ENCODE peak calls at places on chromosomes 16 and 17, in ten cellular contexts. P is ascending aorta, K is body of pancreas, G is fibroblast of lung, W is MM.1S, J is transverse colon, D is A549, F is heart left ventricle, E is ovary, I is GM23338. N is an unnamed sample. For H3K4me1, the result is how much of the 10 kb centered on the place peaks cover.

GRCh38 chr16:49876716-49877129 is 20.8 kb upstream of the ZNF423 start:
- DNase-seq in J (peak), I (peak), D (peak), W (peak), P (peak), E (peak), G (no peak), K (peak), F (peak), N (peak)

GRCh38 chr17:64007838-64008282 is 9.7 kb downstream of the PRR29 start:
- DNase-seq in D (no peak), I (no peak), P (peak), J (no peak), F (no peak), K (no peak), W (no peak), G (no peak), E (no peak), N (no peak)

GRCh38 chr17:10792156-10792555 is 11.7 kb downstream of the TMEM238L start:
- DNase-seq in D (no peak), G (no peak), J (peak), I (no peak), P (no peak), W (no peak), F (no peak), K (no peak), E (no peak), N (no peak)

GRCh38 chr17:38877130-38877851 is 7.4 kb downstream of the LASP1 start:
- DNase-seq in J (peak), K (no peak), W (peak), G (no peak), I (peak), D (no peak), E (no peak), F (no peak), P (no peak), N (peak)

GRCh38 chr16:67021321-67021720 is 7.6 kb upstream of the CBFB start:
- DNase-seq in I (no peak), W (no peak), J (peak), P (peak), E (no peak), D (no peak), G (no peak), F (no peak), K (no peak), N (no peak)

GRCh38 chr17:64084086-64084939 is 45.6 kb downstream of the ERN1 start:
- DNase-seq in D (no peak), J (peak), W (peak), P (no peak), I (peak), E (no peak), K (peak), F (no peak), G (peak), N (peak)

GRCh38 chr17:73430165-73430680 is 118.4 kb upstream of the CDC42EP4 start:
- DNase-seq in I (no peak), G (no peak), P (no peak), W (no peak), E (no peak), D (no peak), F (no peak), J (no peak), K (no peak), N (peak)

GRCh38 chr17:17054636-17055035 is 12.4 kb downstream of the MPRIP start:
- DNase-seq in D (no peak), K (no peak), P (peak), I (no peak), J (no peak), W (no peak), E (no peak), G (no peak), F (no peak), N (no peak)

GRCh38 chr16:53502331-53503269 is at the start of gene AKTIP:
- DNase-seq in F (peak), P (peak), K (peak), D (no peak), I (peak), W (peak), G (peak), E (peak), J (peak), N (no peak)

GRCh38 chr16:47917118-47917517 is 238.7 kb downstream of the ABCC12 start:
- DNase-seq in P (no peak), I (no peak), W (no peak), F (no peak), D (no peak), K (no peak), E (no peak), G (no peak), J (no peak), N (no peak)

GRCh38 chr17:32510466-32510865 is 23.7 kb downstream of the CDK5R1 start:
- DNase-seq in F (no peak), D (no peak), G (no peak), E (no peak), J (no peak), P (no peak), W (no peak), I (no peak), K (no peak), N (no peak)

GRCh38 chr17:60301644-60302043 is 90.3 kb downstream of the USP32 start:
- DNase-seq in E (no peak), I (no peak), W (no peak), G (no peak), K (no peak), D (no peak), F (no peak), P (no peak), J (no peak), N (no peak)

GRCh38 chr16:79267781-79268180 is 332.8 kb downstream of the MAF start:
- DNase-seq in G (no peak), I (no peak), F (no peak), P (no peak), K (no peak), W (no peak), E (no peak), D (no peak), J (no peak), N (no peak)

GRCh38 chr17:30236807-30237206 is 1.3 kb upstream of the SLC6A4 start:
- DNase-seq in D (peak), F (peak), J (peak), W (no peak), G (peak), K (peak), P (peak), E (peak), I (peak), N (peak)

GRCh38 chr16:9417898-9418297 is 326.5 kb downstream of the HAPSTR1 start:
- DNase-seq in J (no peak), K (no peak), F (no peak), I (no peak), W (no peak), P (no peak), D (no peak), G (no peak), E (no peak), N (no peak)

GRCh38 chr17:3049705-3050295 is 13.6 kb downstream of the OR1D5 start:
- DNase-seq in D (no peak), F (no peak), K (no peak), I (no peak), P (no peak), E (no peak), G (peak), J (no peak), W (no peak), N (no peak)

GRCh38 chr17:17551361-17551760 is 40.1 kb downstream of the PEMT start:
- DNase-seq in I (peak), W (no peak), D (no peak), G (no peak), J (no peak), F (peak), P (no peak), E (no peak), K (no peak), N (peak)

GRCh38 chr17:34173221-34173620 is 81.9 kb upstream of the CCL2 start:
- DNase-seq in I (no peak), W (no peak), G (peak), F (no peak), E (no peak), J (no peak), P (no peak), K (no peak), D (no peak), N (no peak)

GRCh38 chr17:49249292-49249794 is 18.8 kb upstream of the PHOSPHO1 start:
- DNase-seq in K (no peak), I (no peak), G (peak), W (no peak), F (peak), P (no peak), E (no peak), D (no peak), J (no peak), N (peak)

GRCh38 chr17:51079049-51079448 is 41.6 kb downstream of the SPAG9 start:
- DNase-seq in P (no peak), G (peak), W (no peak), K (no peak), E (no peak), D (no peak), F (no peak), I (no peak), J (no peak), N (no peak)

GRCh38 chr17:5282639-5283217 is 644 bp downstream of the RABEP1 start:
- DNase-seq in D (no peak), K (peak), P (peak), G (peak), I (peak), E (peak), W (peak), F (peak), J (peak), N (no peak)

GRCh38 chr16:65965632-65966031 is 400.9 kb upstream of the CDH5 start:
- DNase-seq in E (no peak), G (no peak), W (no peak), P (no peak), I (no peak), D (no peak), K (no peak), F (no peak), J (no peak), N (no peak)

GRCh38 chr17:81480140-81480917 is 32.3 kb downstream of the ACTG1 start:
- DNase-seq in F (no peak), P (no peak), D (no peak), K (peak), E (no peak), W (no peak), G (peak), I (no peak), J (no peak), N (peak)

GRCh38 chr17:27379863-27380533 is 76.2 kb upstream of the KSR1 start:
- DNase-seq in K (peak), W (no peak), I (peak), G (peak), D (no peak), F (peak), J (peak), P (peak), E (peak), N (peak)
- H3K4me3 ChIP-seq in K (no peak), W (no peak), I (no peak), G (no peak), D (peak), F (peak), J (peak), P (peak), E (peak), N (peak)

GRCh38 chr17:43645765-43646481 is 15.8 kb downstream of the MEOX1 start:
- DNase-seq in K (peak), F (peak), P (peak), G (peak), D (no peak), I (peak), W (no peak), J (peak), E (peak), N (peak)
- H3K27ac ChIP-seq in K (no peak), F (peak), P (peak), G (no peak), D (no peak), I (no peak), W (no peak), J (peak), E (peak), N (peak)

DNA sequence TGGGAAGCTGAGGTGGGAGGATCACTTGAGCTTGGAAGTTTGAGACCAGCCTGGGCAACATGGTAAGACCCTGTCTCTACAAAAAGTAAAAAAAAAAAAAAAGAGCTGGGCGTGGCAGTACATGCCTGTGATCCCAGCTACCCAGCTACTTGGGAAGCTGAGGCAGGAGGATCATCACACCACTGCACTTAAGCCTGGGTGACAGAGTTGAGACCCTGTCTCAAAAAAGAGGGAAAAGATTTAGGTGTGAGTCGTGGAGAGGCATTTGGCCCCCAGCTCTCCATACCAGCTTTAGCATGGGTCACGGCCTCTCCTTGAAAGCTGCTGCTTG is 19.1 kb downstream of the ST6GALNAC2 start:
- DNase-seq in D (no peak), F (no peak), E (no peak), P (no peak), J (no peak), I (no peak), W (no peak), K (no peak), G (no peak), N (no peak)
- H3K4me1 ChIP-seq in D (under half), F (under half), E (under half), P (under half), J (under half), I (under half), W (under half), K (half or more), G (under half), N (under half)

GRCh38 chr17:61716225-61716829 is 125.3 kb upstream of the NACA2 start:
- DNase-seq in J (no peak), D (no peak), F (no peak), K (no peak), G (no peak), E (no peak), W (no peak), P (no peak), I (no peak), N (no peak)

GRCh38 chr17:61713035-61713434 is 122.0 kb upstream of the NACA2 start:
- DNase-seq in E (no peak), G (no peak), P (no peak), W (no peak), J (no peak), I (no peak), K (no peak), D (no peak), F (no peak), N (no peak)

GRCh38 chr17:61714300-61714699 is 123.3 kb upstream of the NACA2 start:
- DNase-seq in F (no peak), P (no peak), I (no peak), W (no peak), J (no peak), D (no peak), K (no peak), E (no peak), G (no peak), N (no peak)

GRCh38 chr17:61717352-61717751 is 126.3 kb upstream of the NACA2 start:
- DNase-seq in I (no peak), G (no peak), D (no peak), K (no peak), P (no peak), F (no peak), J (no peak), E (no peak), W (no peak), N (no peak)

DNA sequence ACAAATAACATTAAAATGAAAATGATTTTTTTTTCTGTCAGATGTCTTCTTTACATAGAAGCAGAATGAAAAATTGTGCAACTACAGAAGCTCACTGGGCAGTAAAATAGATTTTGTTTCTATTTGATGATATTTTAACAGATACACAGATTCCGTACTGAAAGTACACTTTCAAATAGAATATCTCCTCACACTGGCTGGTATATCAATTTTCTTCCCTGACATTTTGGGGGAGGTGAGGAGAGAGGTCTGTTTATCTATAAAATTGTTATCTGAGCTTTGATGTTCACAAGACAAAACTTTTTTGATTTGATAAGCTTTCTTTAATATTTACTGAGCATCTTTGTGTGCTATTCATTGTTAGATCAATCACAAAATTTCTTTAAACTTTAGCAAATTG is 124.3 kb upstream of the NACA2 start:
- DNase-seq in W (no peak), K (no peak), E (no peak), P (no peak), J (no peak), D (no peak), F (no peak), G (no peak), I (no peak), N (no peak)
- H3K4me3 ChIP-seq in W (no peak), K (no peak), E (no peak), P (no peak), J (no peak), D (no peak), F (no peak), G (no peak), I (no peak), N (no peak)

GRCh38 chr17:65167581-65167980 is 30.4 kb downstream of the RGS9 start:
- DNase-seq in J (no peak), G (no peak), F (no peak), P (no peak), D (no peak), K (no peak), I (no peak), W (no peak), E (no peak), N (no peak)

GRCh38 chr17:65158622-65159021 is 21.5 kb downstream of the RGS9 start:
- DNase-seq in W (no peak), F (no peak), P (no peak), E (no peak), K (no peak), D (no peak), J (no peak), I (no peak), G (no peak), N (no peak)

GRCh38 chr17:65166785-65167184 is 29.6 kb downstream of the RGS9 start:
- DNase-seq in K (peak), J (no peak), G (no peak), W (no peak), F (no peak), E (no peak), D (no peak), P (no peak), I (no peak), N (no peak)

GRCh38 chr17:65160507-65160906 is 23.3 kb downstream of the RGS9 start:
- DNase-seq in P (no peak), J (no peak), E (no peak), W (no peak), D (no peak), K (no peak), I (no peak), G (no peak), F (no peak), N (no peak)

DNA sequence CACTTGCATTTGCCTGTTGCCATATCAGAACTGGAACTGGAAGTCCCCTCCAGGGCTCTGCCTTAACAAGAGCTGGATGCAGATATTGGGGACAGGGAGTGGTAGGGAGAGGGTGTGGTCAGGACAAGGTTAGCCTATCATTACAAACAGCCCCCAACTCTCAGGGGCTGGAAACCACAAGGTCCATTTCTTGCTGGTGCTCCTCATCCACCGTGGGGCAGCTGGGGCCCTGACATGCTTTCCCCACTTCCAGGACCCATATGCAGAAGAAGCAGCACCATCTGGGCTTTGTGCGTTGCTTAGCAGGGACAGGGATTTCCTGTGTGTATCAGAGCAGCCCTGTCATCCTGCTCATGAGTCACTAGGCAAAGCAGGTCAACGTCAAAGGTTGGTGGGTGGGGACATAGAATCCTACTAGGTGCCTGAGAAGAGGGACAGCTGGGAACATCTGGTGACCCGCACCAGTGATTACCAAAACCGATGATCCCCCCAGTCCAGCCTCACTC is 26.9 kb downstream of the RGS9 start:
- DNase-seq in W (no peak), E (no peak), I (no peak), G (peak), J (peak), D (peak), K (peak), P (no peak), F (no peak), N (no peak)
- H3K27ac ChIP-seq in W (no peak), E (no peak), I (no peak), G (no peak), J (no peak), D (peak), K (no peak), P (no peak), F (no peak), N (no peak)

GRCh38 chr16:85308585-85309540 is 196.6 kb upstream of the CIBAR2 start:
- DNase-seq in I (no peak), J (no peak), E (no peak), W (no peak), P (no peak), K (no peak), F (no peak), G (no peak), D (no peak), N (no peak)

GRCh38 chr16:85306071-85306792 is 194.0 kb upstream of the CIBAR2 start:
- DNase-seq in E (peak), W (no peak), P (peak), D (no peak), J (peak), I (no peak), F (peak), G (peak), K (peak), N (peak)

GRCh38 chr16:85307552-85308364 is 195.5 kb upstream of the CIBAR2 start:
- DNase-seq in K (no peak), J (no peak), P (no peak), W (no peak), E (no peak), G (no peak), D (no peak), I (no peak), F (no peak), N (no peak)

GRCh38 chr16:85304337-85304736 is 192.1 kb upstream of the CIBAR2 start:
- DNase-seq in F (no peak), I (no peak), D (no peak), E (no peak), W (peak), G (no peak), J (no peak), P (no peak), K (no peak), N (no peak)

GRCh38 chr16:85306793-85307551 is 194.7 kb upstream of the CIBAR2 start:
- DNase-seq in G (no peak), D (no peak), E (no peak), K (no peak), F (no peak), I (no peak), W (peak), P (no peak), J (no peak), N (no peak)
- H3K4me1 ChIP-seq in G (under half), D (under half), E (under half), K (under half), F (under half), I (under half), W (under half), P (under half), J (under half), N (under half)

GRCh38 chr17:56099649-56100048 is 53.6 kb upstream of the ANKFN1 start:
- DNase-seq in E (no peak), G (peak), I (no peak), K (no peak), W (no peak), F (no peak), J (no peak), P (no peak), D (no peak), N (no peak)
- H3K4me3 ChIP-seq in E (no peak), G (no peak), I (no peak), K (no peak), W (no peak), F (no peak), J (no peak), P (no peak), D (no peak), N (no peak)